ENCODE peak calls at places on chromosomes 3 and 15, in six cellular contexts. N is stimulated activated CD8-positive, alpha-beta memory T cell treated with anti-CD3 and anti-CD28 coated beads, Interleukin-15, amount 100 ng/mL, for 24 hours; D is activated naive CD8-positive, alpha-beta T cell treated with anti-CD3 and anti-CD28 coated beads, Interleukin-2, amount 10 ng/mL, durations not matched to agents 7 days and 5 days; B is fibroblast of mammary gland; E is T-helper 2 cell; M is iPS DF 19.7. O is an unnamed sample.

GRCh38 chr15:40466426-40467259 is 4.1 kb upstream of the CHST14 start:
- DNase-seq in N (no peak), D (no peak), B (no peak), E (no peak), M (no peak), O (no peak)

GRCh38 chr15:90818251-90819210 is 49.9 kb upstream of the FURIN start:
- DNase-seq in N (no peak), D (peak; percentile 53), B (no peak), E (no peak), M (no peak), O (no peak)

GRCh38 chr3:168251371-168251770 is 155.6 kb upstream of the GOLIM4 start:
- DNase-seq in N (no peak), D (no peak), B (no peak), E (no peak), M (no peak), O (no peak)

GRCh38 chr3:12400795-12401194 is 83.5 kb upstream of the TSEN2 start:
- DNase-seq in N (no peak), D (no peak), B (peak; percentile 83), E (no peak), M (no peak), O (peak; percentile 41)

GRCh38 chr3:124429129-124429815 is 301.0 kb upstream of the UMPS start:
- DNase-seq in N (no peak), D (no peak), B (peak; percentile 25), E (no peak), M (no peak), O (no peak)

GRCh38 chr3:194089357-194090177 is 46.4 kb upstream of the HES1 start:
- DNase-seq in N (no peak), D (no peak), B (peak; percentile 99), E (no peak), M (no peak), O (peak; percentile 99)

GRCh38 chr3:169365993-169366915 is 297.3 kb downstream of the MECOM start:
- DNase-seq in N (no peak), D (no peak), B (no peak), E (no peak), M (no peak), O (no peak)

GRCh38 chr3:135452881-135453280 is 512.6 kb upstream of the PPP2R3A start:
- DNase-seq in N (no peak), D (no peak), B (no peak), E (no peak), M (no peak), O (no peak)

GRCh38 chr3:153513236-153513635 is 351.2 kb downstream of the RAP2B start:
- DNase-seq in N (no peak), D (no peak), B (peak; percentile 23), E (no peak), M (peak; percentile 1), O (peak; percentile 1)

GRCh38 chr15:58070801-58071418 is 5.4 kb upstream of the ALDH1A2 start:
- DNase-seq in N (no peak), D (peak; percentile 60), B (peak; percentile 67), E (no peak), M (no peak), O (peak; percentile 13)

GRCh38 chr3:44995142-44995770 is 19.2 kb downstream of the EXOSC7 start:
- DNase-seq in N (no peak), D (no peak), B (peak; percentile 90), E (no peak), M (no peak), O (no peak)

GRCh38 chr3:9026320-9027040 is 63.2 kb upstream of the RAD18 start:
- DNase-seq in N (no peak), D (no peak), B (no peak), E (no peak), M (no peak), O (no peak)

GRCh38 chr15:91759560-91759959 is 93.9 kb upstream of the SLCO3A1 start:
- DNase-seq in N (no peak), D (no peak), B (no peak), E (no peak), M (no peak), O (no peak)

GRCh38 chr3:141498592-141499223 is 11.9 kb downstream of the RASA2 start:
- DNase-seq in N (peak; percentile 56), D (peak; percentile 81), B (no peak), E (peak; percentile 47), M (no peak), O (no peak)

GRCh38 chr15:33910741-33911140 is 57.6 kb upstream of the CHRM5 start:
- DNase-seq in N (no peak), D (no peak), B (peak; percentile 80), E (no peak), M (no peak), O (no peak)

GRCh38 chr3:51720292-51721061 is 13.6 kb downstream of the GRM2 start:
- DNase-seq in N (no peak), D (peak; percentile 25), B (no peak), E (no peak), M (no peak), O (no peak)

GRCh38 chr3:197132916-197133530 is 103.4 kb upstream of the MELTF start:
- DNase-seq in N (no peak), D (no peak), B (peak; percentile 11), E (no peak), M (no peak), O (no peak)

GRCh38 chr3:7683431-7683830 is 818.2 kb upstream of the LMCD1 start:
- DNase-seq in N (no peak), D (no peak), B (peak; percentile 39), E (no peak), M (no peak), O (no peak)

GRCh38 chr15:67120839-67121540 is 55.6 kb downstream of the SMAD3 start:
- DNase-seq in N (peak; percentile 67), D (peak; percentile 76), B (peak; percentile 92), E (peak; percentile 68), M (no peak), O (peak; percentile 93)

GRCh38 chr3:107662109-107662477 is 139.3 kb downstream of the BBX start:
- DNase-seq in N (no peak), D (no peak), B (peak; percentile 90), E (no peak), M (no peak), O (peak; percentile 36)

GRCh38 chr3:179272385-179272784 is 21.5 kb upstream of the KCNMB3 start:
- DNase-seq in N (no peak), D (no peak), B (peak; percentile 24), E (no peak), M (no peak), O (peak; percentile 2)